ENCODE peak calls at places on chromosomes 6 and 20, in seven cellular contexts. One of them, this sample, is unnamed.

GRCh38 chr6:7419065-7419464 is 29.5 kb downstream of the RIOK1 start:
- DNase-seq in tibial artery: no peak
- DNase-seq in cardiac muscle cell: no peak
- DNase-seq in mesendoderm: no peak
- DNase-seq in heart right ventricle: no peak
- DNase-seq in BJ: no peak
- DNase-seq in fibroblast of mammary gland: no peak
- DNase-seq in this sample: no peak

GRCh38 chr6:122809671-122810070 is 20.6 kb downstream of the SMPDL3A start:
- DNase-seq in tibial artery: no peak
- DNase-seq in cardiac muscle cell: no peak
- DNase-seq in mesendoderm: no peak
- DNase-seq in heart right ventricle: no peak
- DNase-seq in BJ: no peak
- DNase-seq in fibroblast of mammary gland: no peak
- DNase-seq in this sample: no peak

GRCh38 chr6:29791162-29791561 is 36.5 kb upstream of the HLA-G start:
- DNase-seq in tibial artery: no peak
- DNase-seq in cardiac muscle cell: no peak
- DNase-seq in mesendoderm: no peak
- DNase-seq in heart right ventricle: no peak
- DNase-seq in BJ: no peak
- DNase-seq in fibroblast of mammary gland: no peak
- DNase-seq in this sample: no peak

GRCh38 chr6:5663256-5663655 is 343.5 kb downstream of the NRN1 start:
- DNase-seq in tibial artery: no peak
- DNase-seq in cardiac muscle cell: no peak
- DNase-seq in mesendoderm: no peak
- DNase-seq in heart right ventricle: no peak
- DNase-seq in BJ: no peak
- DNase-seq in fibroblast of mammary gland: no peak
- DNase-seq in this sample: no peak

GRCh38 chr20:62627901-62628612 is 14.2 kb upstream of the SLCO4A1 start:
- DNase-seq in tibial artery: no peak
- DNase-seq in cardiac muscle cell: no peak
- DNase-seq in mesendoderm: no peak
- DNase-seq in heart right ventricle: no peak
- DNase-seq in BJ: peak; percentile 19
- DNase-seq in fibroblast of mammary gland: peak; percentile 53
- DNase-seq in this sample: peak; percentile 39

GRCh38 chr6:107330190-107330589 is 129.2 kb downstream of the PDSS2 start:
- DNase-seq in tibial artery: no peak
- DNase-seq in cardiac muscle cell: no peak
- DNase-seq in mesendoderm: no peak
- DNase-seq in heart right ventricle: no peak
- DNase-seq in BJ: no peak
- DNase-seq in fibroblast of mammary gland: no peak
- DNase-seq in this sample: no peak

GRCh38 chr6:170125447-170126300 is 165.2 kb downstream of the DLL1 start:
- DNase-seq in tibial artery: peak; percentile 39
- DNase-seq in cardiac muscle cell: no peak
- DNase-seq in mesendoderm: no peak
- DNase-seq in heart right ventricle: no peak
- DNase-seq in BJ: no peak
- DNase-seq in fibroblast of mammary gland: no peak
- DNase-seq in this sample: peak; percentile 19

GRCh38 chr20:37575884-37576283 is 48.2 kb upstream of the BLCAP start:
- DNase-seq in tibial artery: no peak
- DNase-seq in cardiac muscle cell: no peak
- DNase-seq in mesendoderm: no peak
- DNase-seq in heart right ventricle: no peak
- DNase-seq in BJ: no peak
- DNase-seq in fibroblast of mammary gland: no peak
- DNase-seq in this sample: no peak

GRCh38 chr6:36444470-36444869 is 1.7 kb downstream of the KCTD20 start:
- DNase-seq in tibial artery: no peak
- DNase-seq in cardiac muscle cell: peak; percentile 97
- DNase-seq in mesendoderm: no peak
- DNase-seq in heart right ventricle: no peak
- DNase-seq in BJ: no peak
- DNase-seq in fibroblast of mammary gland: peak; percentile 81
- DNase-seq in this sample: no peak

GRCh38 chr6:151675746-151676459 is 131.6 kb upstream of the ESR1 start:
- DNase-seq in tibial artery: no peak
- DNase-seq in cardiac muscle cell: peak; percentile 47
- DNase-seq in mesendoderm: peak; percentile 78
- DNase-seq in heart right ventricle: no peak
- DNase-seq in BJ: no peak
- DNase-seq in fibroblast of mammary gland: peak; percentile 30
- DNase-seq in this sample: peak; percentile 40

GRCh38 chr20:37988555-37988954 is 44.7 kb downstream of the TTI1 start:
- DNase-seq in tibial artery: no peak
- DNase-seq in cardiac muscle cell: no peak
- DNase-seq in mesendoderm: no peak
- DNase-seq in heart right ventricle: no peak
- DNase-seq in BJ: no peak
- DNase-seq in fibroblast of mammary gland: no peak
- DNase-seq in this sample: no peak

GRCh38 chr20:52191436-52192295 is at the start of gene ZFP64:
- DNase-seq in tibial artery: peak; percentile 81
- DNase-seq in cardiac muscle cell: peak; percentile 80
- DNase-seq in mesendoderm: peak; percentile 83
- DNase-seq in heart right ventricle: peak; percentile 78
- DNase-seq in BJ: peak; percentile 27
- DNase-seq in fibroblast of mammary gland: peak; percentile 68
- DNase-seq in this sample: peak; percentile 93

GRCh38 chr6:138815797-138816528 is 20.1 kb downstream of the ECT2L start:
- DNase-seq in tibial artery: no peak
- DNase-seq in cardiac muscle cell: peak; percentile 82
- DNase-seq in mesendoderm: peak; percentile 74
- DNase-seq in heart right ventricle: no peak
- DNase-seq in BJ: no peak
- DNase-seq in fibroblast of mammary gland: peak; percentile 76
- DNase-seq in this sample: no peak

GRCh38 chr6:1552296-1552761 is 57.4 kb upstream of the FOXC1 start:
- DNase-seq in tibial artery: no peak
- DNase-seq in cardiac muscle cell: peak; percentile 47
- DNase-seq in mesendoderm: peak; percentile 33
- DNase-seq in heart right ventricle: no peak
- DNase-seq in BJ: no peak
- DNase-seq in fibroblast of mammary gland: peak; percentile 69
- DNase-seq in this sample: no peak

GRCh38 chr6:124233221-124233620 is 429.6 kb downstream of the NKAIN2 start:
- DNase-seq in tibial artery: no peak
- DNase-seq in cardiac muscle cell: no peak
- DNase-seq in mesendoderm: no peak
- DNase-seq in heart right ventricle: no peak
- DNase-seq in BJ: no peak
- DNase-seq in fibroblast of mammary gland: no peak
- DNase-seq in this sample: no peak

GRCh38 chr20:12113075-12113467 is 195.4 kb downstream of the BTBD3 start:
- DNase-seq in tibial artery: no peak
- DNase-seq in cardiac muscle cell: no peak
- DNase-seq in mesendoderm: no peak
- DNase-seq in heart right ventricle: no peak
- DNase-seq in BJ: no peak
- DNase-seq in fibroblast of mammary gland: no peak
- DNase-seq in this sample: no peak

GRCh38 chr6:14758421-14759043 is 487.3 kb upstream of the JARID2 start:
- DNase-seq in tibial artery: no peak
- DNase-seq in cardiac muscle cell: no peak
- DNase-seq in mesendoderm: peak; percentile 21
- DNase-seq in heart right ventricle: no peak
- DNase-seq in BJ: no peak
- DNase-seq in fibroblast of mammary gland: peak; percentile 51
- DNase-seq in this sample: no peak

GRCh38 chr20:41072099-41072798 is 43.6 kb downstream of the TOP1 start:
- DNase-seq in tibial artery: peak; percentile 68
- DNase-seq in cardiac muscle cell: peak; percentile 89
- DNase-seq in mesendoderm: no peak
- DNase-seq in heart right ventricle: no peak
- DNase-seq in BJ: peak; percentile 67
- DNase-seq in fibroblast of mammary gland: peak; percentile 89
- DNase-seq in this sample: no peak

GRCh38 chr6:138275976-138276375 is 57.7 kb upstream of the PBOV1 start:
- DNase-seq in tibial artery: no peak
- DNase-seq in cardiac muscle cell: no peak
- DNase-seq in mesendoderm: peak; percentile 63
- DNase-seq in heart right ventricle: no peak
- DNase-seq in BJ: no peak
- DNase-seq in fibroblast of mammary gland: no peak
- DNase-seq in this sample: no peak

GRCh38 chr20:34570859-34571306 is 12.4 kb downstream of the MAP1LC3A start:
- DNase-seq in tibial artery: peak; percentile 37
- DNase-seq in cardiac muscle cell: peak; percentile 91
- DNase-seq in mesendoderm: peak; percentile 19
- DNase-seq in heart right ventricle: no peak
- DNase-seq in BJ: no peak
- DNase-seq in fibroblast of mammary gland: peak; percentile 64
- DNase-seq in this sample: no peak

GRCh38 chr6:151205971-151206600 is 33.7 kb upstream of the AKAP12 start:
- DNase-seq in tibial artery: no peak
- DNase-seq in cardiac muscle cell: peak; percentile 45
- DNase-seq in mesendoderm: no peak
- DNase-seq in heart right ventricle: no peak
- DNase-seq in BJ: no peak
- DNase-seq in fibroblast of mammary gland: no peak
- DNase-seq in this sample: no peak

GRCh38 chr6:35015996-35016395 is 125.1 kb downstream of the TCP11 start:
- DNase-seq in tibial artery: no peak
- DNase-seq in cardiac muscle cell: no peak
- DNase-seq in mesendoderm: no peak
- DNase-seq in heart right ventricle: no peak
- DNase-seq in BJ: no peak
- DNase-seq in fibroblast of mammary gland: no peak
- DNase-seq in this sample: no peak

GRCh38 chr6:140346461-140346860 is 972.0 kb upstream of the CITED2 start:
- DNase-seq in tibial artery: no peak
- DNase-seq in cardiac muscle cell: peak; percentile 35
- DNase-seq in mesendoderm: peak; percentile 22
- DNase-seq in heart right ventricle: peak; percentile 6
- DNase-seq in BJ: peak; percentile 59
- DNase-seq in fibroblast of mammary gland: peak; percentile 7
- DNase-seq in this sample: no peak

GRCh38 chr6:3510617-3511016 is 53.8 kb upstream of the SLC22A23 start:
- DNase-seq in tibial artery: no peak
- DNase-seq in cardiac muscle cell: no peak
- DNase-seq in mesendoderm: no peak
- DNase-seq in heart right ventricle: no peak
- DNase-seq in BJ: no peak
- DNase-seq in fibroblast of mammary gland: no peak
- DNase-seq in this sample: no peak

GRCh38 chr6:98716341-98716740 is 118.0 kb upstream of the POU3F2 start:
- DNase-seq in tibial artery: no peak
- DNase-seq in cardiac muscle cell: no peak
- DNase-seq in mesendoderm: peak; percentile 83
- DNase-seq in heart right ventricle: no peak
- DNase-seq in BJ: no peak
- DNase-seq in fibroblast of mammary gland: no peak
- DNase-seq in this sample: no peak
- H3K4me3 ChIP-seq in tibial artery: no peak overlapping the region
- H3K4me3 ChIP-seq in cardiac muscle cell: no peak overlapping the region
- H3K4me3 ChIP-seq in mesendoderm: no peak overlapping the region
- H3K4me3 ChIP-seq in heart right ventricle: no peak overlapping the region
- H3K4me3 ChIP-seq in BJ: no peak overlapping the region
- H3K4me3 ChIP-seq in fibroblast of mammary gland: no peak overlapping the region
- H3K4me3 ChIP-seq in this sample: no peak overlapping the region

DNA sequence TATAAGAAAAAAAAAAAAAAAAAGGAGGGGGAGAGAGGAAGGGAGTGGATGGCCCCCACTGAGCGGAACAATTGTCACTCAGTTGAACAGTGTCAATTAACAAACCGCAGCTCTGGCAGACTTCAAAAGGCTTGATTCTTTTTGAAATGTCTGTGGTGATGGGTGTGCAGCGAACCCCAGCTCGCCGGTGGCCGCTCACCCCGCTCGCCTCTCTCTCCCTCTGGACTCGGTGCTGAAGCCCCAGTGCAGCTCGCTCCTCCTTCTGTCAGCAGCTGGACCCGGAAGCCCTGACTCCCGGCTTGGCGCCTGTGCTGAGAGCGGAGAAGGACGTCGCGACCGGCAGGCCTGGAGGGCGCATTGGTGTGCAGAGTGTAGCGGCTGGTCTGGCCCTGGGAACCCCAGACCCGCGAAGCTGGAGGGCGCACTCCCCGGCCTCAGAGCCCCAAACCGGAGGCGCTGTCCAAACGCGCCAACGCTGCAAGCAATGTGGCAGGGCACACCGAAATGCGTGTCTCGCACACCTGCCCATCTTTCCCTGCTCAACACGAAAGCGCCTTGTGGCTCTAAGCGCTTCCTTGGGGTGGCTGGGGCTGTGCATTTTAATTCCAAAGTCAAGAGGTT is 3.4 kb downstream of the LINC00237 start:
- DNase-seq in tibial artery: peak; percentile 68
- DNase-seq in cardiac muscle cell: peak; percentile 31
- DNase-seq in mesendoderm: peak; percentile 73
- DNase-seq in heart right ventricle: peak; percentile 42
- DNase-seq in BJ: no peak
- DNase-seq in fibroblast of mammary gland: no peak
- DNase-seq in this sample: peak; percentile 87
- H3K4me3 ChIP-seq in tibial artery: peak overlapping the region; percentile 30
- H3K4me3 ChIP-seq in cardiac muscle cell: peak overlapping the region; percentile 10
- H3K4me3 ChIP-seq in mesendoderm: peak overlapping the region; percentile 11
- H3K4me3 ChIP-seq in heart right ventricle: peak overlapping the region; percentile 46
- H3K4me3 ChIP-seq in BJ: no peak overlapping the region
- H3K4me3 ChIP-seq in fibroblast of mammary gland: no peak overlapping the region
- H3K4me3 ChIP-seq in this sample: no peak overlapping the region

GRCh38 chr6:27630727-27631613 is 158.1 kb upstream of the ZNF184 start:
- DNase-seq in tibial artery: no peak
- DNase-seq in cardiac muscle cell: peak; percentile 68
- DNase-seq in mesendoderm: peak; percentile 92
- DNase-seq in heart right ventricle: no peak
- DNase-seq in BJ: no peak
- DNase-seq in fibroblast of mammary gland: peak; percentile 82
- DNase-seq in this sample: no peak

DNA sequence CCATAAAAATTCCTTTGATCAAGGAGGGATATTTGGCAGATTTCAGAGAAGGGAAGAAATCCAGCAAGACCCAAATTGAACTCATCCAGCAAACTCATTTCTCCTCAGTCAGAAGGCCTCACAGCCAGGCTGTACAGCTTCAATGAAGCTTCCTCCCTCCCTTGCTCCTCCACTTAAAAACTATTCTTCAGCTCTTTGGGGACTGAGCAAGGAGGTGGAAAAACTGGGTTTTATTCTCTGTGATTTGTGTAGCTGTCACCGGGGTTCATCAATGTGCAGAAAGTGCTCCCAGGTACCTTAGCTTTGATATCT is 158.7 kb upstream of the ZNF184 start:
- DNase-seq in tibial artery: no peak
- DNase-seq in cardiac muscle cell: no peak
- DNase-seq in mesendoderm: no peak
- DNase-seq in heart right ventricle: no peak
- DNase-seq in BJ: no peak
- DNase-seq in fibroblast of mammary gland: no peak
- DNase-seq in this sample: no peak
- H3K4me3 ChIP-seq in tibial artery: no peak overlapping the region
- H3K4me3 ChIP-seq in cardiac muscle cell: peak overlapping the region; percentile 54
- H3K4me3 ChIP-seq in mesendoderm: no peak overlapping the region
- H3K4me3 ChIP-seq in heart right ventricle: no peak overlapping the region
- H3K4me3 ChIP-seq in BJ: no peak overlapping the region
- H3K4me3 ChIP-seq in fibroblast of mammary gland: no peak overlapping the region
- H3K4me3 ChIP-seq in this sample: no peak overlapping the region

GRCh38 chr20:22268675-22269074 is 315.7 kb downstream of the FOXA2 start:
- DNase-seq in tibial artery: no peak
- DNase-seq in cardiac muscle cell: no peak
- DNase-seq in mesendoderm: no peak
- DNase-seq in heart right ventricle: no peak
- DNase-seq in BJ: no peak
- DNase-seq in fibroblast of mammary gland: no peak
- DNase-seq in this sample: no peak

GRCh38 chr20:22274330-22274729 is 310.0 kb downstream of the FOXA2 start:
- DNase-seq in tibial artery: no peak
- DNase-seq in cardiac muscle cell: no peak
- DNase-seq in mesendoderm: no peak
- DNase-seq in heart right ventricle: no peak
- DNase-seq in BJ: no peak
- DNase-seq in fibroblast of mammary gland: no peak
- DNase-seq in this sample: no peak
- H3K4me3 ChIP-seq in tibial artery: no peak overlapping the region
- H3K4me3 ChIP-seq in cardiac muscle cell: no peak overlapping the region
- H3K4me3 ChIP-seq in mesendoderm: no peak overlapping the region
- H3K4me3 ChIP-seq in heart right ventricle: no peak overlapping the region
- H3K4me3 ChIP-seq in BJ: no peak overlapping the region
- H3K4me3 ChIP-seq in fibroblast of mammary gland: no peak overlapping the region
- H3K4me3 ChIP-seq in this sample: no peak overlapping the region

This sample was measured in left lung.